ENCODE peak calls at places on chromosome 12, in five cellular contexts. One of them, this sample, is unnamed.

GRCh38 chr12:104285740-104286537 is 17.6 kb upstream of the EID3 start:
- DNase-seq in GM23338: no peak
- DNase-seq in HepG2: no peak
- DNase-seq in neural progenitor cell: no peak
- DNase-seq in endothelial cell of umbilical vein: peak
- DNase-seq in this sample: no peak

GRCh38 chr12:66405395-66405794 is 103.1 kb downstream of the HELB start:
- DNase-seq in GM23338: no peak
- DNase-seq in HepG2: no peak
- DNase-seq in neural progenitor cell: no peak
- DNase-seq in endothelial cell of umbilical vein: peak
- DNase-seq in this sample: peak

GRCh38 chr12:13024151-13024946 is 19.8 kb upstream of the FAM234B start:
- DNase-seq in GM23338: peak
- DNase-seq in HepG2: peak
- DNase-seq in neural progenitor cell: peak
- DNase-seq in endothelial cell of umbilical vein: peak
- DNase-seq in this sample: peak

GRCh38 chr12:51392556-51393237 is 1.5 kb upstream of the GALNT6 start:
- DNase-seq in GM23338: peak
- DNase-seq in HepG2: no peak
- DNase-seq in neural progenitor cell: peak
- DNase-seq in endothelial cell of umbilical vein: peak
- DNase-seq in this sample: peak

GRCh38 chr12:104272938-104273337 is 30.6 kb upstream of the EID3 start:
- DNase-seq in GM23338: no peak
- DNase-seq in HepG2: no peak
- DNase-seq in neural progenitor cell: no peak
- DNase-seq in endothelial cell of umbilical vein: no peak
- DNase-seq in this sample: no peak

GRCh38 chr12:109595321-109595902 is 21.8 kb downstream of the MVK start:
- DNase-seq in GM23338: no peak
- DNase-seq in HepG2: no peak
- DNase-seq in neural progenitor cell: no peak
- DNase-seq in endothelial cell of umbilical vein: no peak
- DNase-seq in this sample: no peak

GRCh38 chr12:52454411-52455201 is 2.7 kb upstream of the KRT6B start:
- DNase-seq in GM23338: peak
- DNase-seq in HepG2: no peak
- DNase-seq in neural progenitor cell: no peak
- DNase-seq in endothelial cell of umbilical vein: no peak
- DNase-seq in this sample: no peak

GRCh38 chr12:83016226-83016835 is 329.6 kb downstream of the TMTC2 start:
- DNase-seq in GM23338: no peak
- DNase-seq in HepG2: peak
- DNase-seq in neural progenitor cell: no peak
- DNase-seq in endothelial cell of umbilical vein: peak
- DNase-seq in this sample: peak

GRCh38 chr12:77402726-77403125 is 337.4 kb upstream of the E2F7 start:
- DNase-seq in GM23338: no peak
- DNase-seq in HepG2: no peak
- DNase-seq in neural progenitor cell: no peak
- DNase-seq in endothelial cell of umbilical vein: peak
- DNase-seq in this sample: peak

GRCh38 chr12:6213969-6214368 is 13.8 kb downstream of the CD9 start:
- DNase-seq in GM23338: no peak
- DNase-seq in HepG2: no peak
- DNase-seq in neural progenitor cell: no peak
- DNase-seq in endothelial cell of umbilical vein: no peak
- DNase-seq in this sample: peak

GRCh38 chr12:91211869-91212268 is 29.3 kb upstream of the DCN start:
- DNase-seq in GM23338: no peak
- DNase-seq in HepG2: no peak
- DNase-seq in neural progenitor cell: no peak
- DNase-seq in endothelial cell of umbilical vein: no peak
- DNase-seq in this sample: no peak

GRCh38 chr12:51774936-51775335 is 73.6 kb downstream of the FIGNL2 start:
- DNase-seq in GM23338: no peak
- DNase-seq in HepG2: no peak
- DNase-seq in neural progenitor cell: no peak
- DNase-seq in endothelial cell of umbilical vein: no peak
- DNase-seq in this sample: no peak

GRCh38 chr12:51910691-51911090 is 3.4 kb downstream of the ACVRL1 start:
- DNase-seq in GM23338: no peak
- DNase-seq in HepG2: no peak
- DNase-seq in neural progenitor cell: no peak
- DNase-seq in endothelial cell of umbilical vein: peak
- DNase-seq in this sample: no peak

GRCh38 chr12:48045965-48046364 is 41.7 kb upstream of the COL2A1 start:
- DNase-seq in GM23338: no peak
- DNase-seq in HepG2: no peak
- DNase-seq in neural progenitor cell: no peak
- DNase-seq in endothelial cell of umbilical vein: no peak
- DNase-seq in this sample: no peak

GRCh38 chr12:48043771-48044170 is 39.5 kb upstream of the COL2A1 start:
- DNase-seq in GM23338: no peak
- DNase-seq in HepG2: no peak
- DNase-seq in neural progenitor cell: no peak
- DNase-seq in endothelial cell of umbilical vein: no peak
- DNase-seq in this sample: no peak

GRCh38 chr12:48041591-48042423 is 37.5 kb upstream of the COL2A1 start:
- DNase-seq in GM23338: no peak
- DNase-seq in HepG2: no peak
- DNase-seq in neural progenitor cell: no peak
- DNase-seq in endothelial cell of umbilical vein: no peak
- DNase-seq in this sample: no peak

GRCh38 chr12:48044396-48044795 is 40.1 kb upstream of the COL2A1 start:
- DNase-seq in GM23338: no peak
- DNase-seq in HepG2: no peak
- DNase-seq in neural progenitor cell: no peak
- DNase-seq in endothelial cell of umbilical vein: no peak
- DNase-seq in this sample: no peak

DNA sequence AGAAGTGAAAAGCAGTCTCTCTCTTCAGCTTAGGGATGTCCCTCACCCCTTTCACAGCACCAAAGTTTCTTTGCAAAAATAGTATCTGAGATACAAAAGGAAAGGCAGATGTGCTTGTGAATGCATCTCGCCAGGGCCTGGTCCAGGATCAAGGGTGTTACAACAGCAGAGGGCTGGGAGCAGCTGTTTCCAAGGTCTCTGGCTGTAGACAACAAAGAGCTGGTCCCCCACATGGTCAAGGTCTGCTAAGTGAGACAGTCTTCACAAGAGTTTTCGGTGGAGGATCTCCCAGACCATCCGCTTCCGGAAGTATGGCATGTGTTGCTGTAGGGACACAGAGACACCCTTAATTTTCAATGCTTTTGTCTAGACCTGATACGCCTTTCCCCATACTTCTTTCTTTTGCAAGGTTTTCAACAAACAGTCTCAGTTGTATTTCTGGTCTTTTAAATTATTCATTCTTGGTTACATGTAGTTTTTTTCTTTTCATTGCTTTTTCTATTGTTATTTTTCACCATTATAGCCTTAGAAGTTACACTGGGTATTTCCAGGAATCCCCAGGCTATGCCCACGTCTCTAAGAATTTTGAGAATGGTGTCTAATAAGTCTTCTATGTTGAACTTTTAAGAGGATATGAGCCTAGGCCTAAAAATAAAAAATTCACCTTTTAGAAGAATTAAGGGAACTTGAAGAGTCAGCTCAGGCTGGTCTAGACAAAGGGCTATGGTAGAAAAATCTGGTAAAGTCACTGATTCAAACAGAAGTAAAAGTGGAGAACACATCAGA is 41.0 kb upstream of the COL2A1 start:
- DNase-seq in GM23338: no peak
- DNase-seq in HepG2: no peak
- DNase-seq in neural progenitor cell: no peak
- DNase-seq in endothelial cell of umbilical vein: no peak
- DNase-seq in this sample: no peak
- H2AFZ ChIP-seq in GM23338: no peak
- H2AFZ ChIP-seq in HepG2: no peak
- H2AFZ ChIP-seq in neural progenitor cell: no peak
- H2AFZ ChIP-seq in endothelial cell of umbilical vein: no peak
- H2AFZ ChIP-seq in this sample: no peak

GRCh38 chr12:132205271-132206092 is 61.2 kb downstream of the NOC4L start:
- DNase-seq in GM23338: no peak
- DNase-seq in HepG2: no peak
- DNase-seq in neural progenitor cell: peak
- DNase-seq in endothelial cell of umbilical vein: no peak
- DNase-seq in this sample: peak
- TF ChIP-seq EZH2 in GM23338: no peak
- TF ChIP-seq EZH2 in HepG2: no peak
- TF ChIP-seq EZH2 in neural progenitor cell: peak
- TF ChIP-seq EZH2 in endothelial cell of umbilical vein: peak
- TF ChIP-seq EZH2 in this sample: no peak

GRCh38 chr12:112682586-112682985 is 109.0 kb upstream of the RPH3A start:
- DNase-seq in GM23338: no peak
- DNase-seq in HepG2: no peak
- DNase-seq in neural progenitor cell: no peak
- DNase-seq in endothelial cell of umbilical vein: no peak
- DNase-seq in this sample: no peak

GRCh38 chr12:112680993-112681392 is 110.6 kb upstream of the RPH3A start:
- DNase-seq in GM23338: no peak
- DNase-seq in HepG2: no peak
- DNase-seq in neural progenitor cell: no peak
- DNase-seq in endothelial cell of umbilical vein: no peak
- DNase-seq in this sample: no peak

GRCh38 chr12:112676526-112676925 is 115.0 kb upstream of the RPH3A start:
- DNase-seq in GM23338: peak
- DNase-seq in HepG2: no peak
- DNase-seq in neural progenitor cell: peak
- DNase-seq in endothelial cell of umbilical vein: no peak
- DNase-seq in this sample: no peak

GRCh38 chr12:112674539-112674938 is 117.0 kb upstream of the RPH3A start:
- DNase-seq in GM23338: no peak
- DNase-seq in HepG2: no peak
- DNase-seq in neural progenitor cell: no peak
- DNase-seq in endothelial cell of umbilical vein: no peak
- DNase-seq in this sample: no peak

DNA sequence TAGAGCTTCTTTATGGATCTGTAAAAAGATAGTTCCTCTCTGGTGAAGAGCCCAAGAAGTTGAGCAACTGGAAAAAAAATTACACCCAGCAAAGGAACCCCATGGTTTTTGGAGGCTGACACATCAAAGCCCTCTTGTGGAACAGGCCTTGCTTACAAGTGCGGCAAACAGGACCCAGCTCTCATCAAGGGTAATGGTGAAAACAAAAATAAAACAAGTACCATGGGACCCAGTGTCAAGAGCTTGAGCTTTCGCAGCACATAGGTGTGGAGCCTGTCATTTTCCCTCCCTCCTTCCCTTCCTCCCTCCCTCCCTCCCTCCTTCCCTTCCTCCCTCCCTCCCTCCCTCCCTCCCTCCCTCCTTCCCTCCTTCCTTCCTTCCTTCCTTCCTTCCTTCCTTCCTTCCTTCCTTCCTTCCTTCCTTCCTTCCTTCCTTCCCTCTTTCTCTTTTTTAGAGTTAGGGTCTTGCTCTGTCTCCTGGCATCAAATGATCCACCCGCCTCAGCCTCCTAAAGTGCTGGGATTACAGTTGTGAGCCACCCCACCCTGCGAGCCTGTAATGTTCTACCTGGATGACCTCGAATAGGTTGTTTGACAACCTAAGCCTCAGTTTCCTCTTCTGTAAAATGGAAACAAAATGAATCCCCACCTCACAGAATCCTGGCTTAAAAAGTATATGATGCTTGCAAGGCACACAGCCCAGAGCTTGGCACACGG is 114.3 kb upstream of the RPH3A start:
- DNase-seq in GM23338: no peak
- DNase-seq in HepG2: no peak
- DNase-seq in neural progenitor cell: no peak
- DNase-seq in endothelial cell of umbilical vein: no peak
- DNase-seq in this sample: no peak
- H2AFZ ChIP-seq in GM23338: no peak
- H2AFZ ChIP-seq in HepG2: no peak
- H2AFZ ChIP-seq in neural progenitor cell: no peak
- H2AFZ ChIP-seq in endothelial cell of umbilical vein: no peak
- H2AFZ ChIP-seq in this sample: no peak

DNA sequence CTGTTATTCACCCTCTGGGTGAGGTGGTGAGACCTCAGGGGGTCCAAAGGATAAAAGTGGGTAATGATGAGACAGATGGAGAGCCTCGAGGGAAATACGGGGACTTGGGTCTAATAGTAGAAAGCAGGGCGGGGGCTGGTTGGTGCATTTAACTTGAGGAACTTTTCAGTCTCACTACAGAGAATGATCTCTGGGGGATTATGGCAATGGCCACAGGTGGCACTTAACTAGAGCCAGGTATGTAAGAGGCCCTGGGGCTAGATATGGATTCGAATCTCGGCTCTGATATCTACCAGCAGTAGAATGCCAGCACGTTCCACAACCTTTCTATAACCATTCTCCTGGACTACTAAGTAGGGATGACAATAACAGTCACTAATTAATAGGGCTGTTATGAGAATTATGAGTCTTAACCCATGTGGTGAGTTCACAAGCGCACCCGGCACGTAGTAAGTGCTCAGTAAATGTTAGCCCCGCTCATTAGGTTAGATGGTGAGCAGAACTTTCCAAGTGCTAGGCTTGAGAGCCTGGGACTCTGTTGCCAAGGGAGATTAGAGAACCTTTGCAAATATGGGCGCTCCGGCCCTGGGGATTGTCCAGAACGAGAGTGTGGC is 893 bp upstream of the PLXNC1 start:
- DNase-seq in GM23338: no peak
- DNase-seq in HepG2: no peak
- DNase-seq in neural progenitor cell: no peak
- DNase-seq in endothelial cell of umbilical vein: no peak
- DNase-seq in this sample: no peak
- TF ChIP-seq EZH2 in GM23338: no peak
- TF ChIP-seq EZH2 in HepG2: no peak
- TF ChIP-seq EZH2 in neural progenitor cell: no peak
- TF ChIP-seq EZH2 in endothelial cell of umbilical vein: no peak
- TF ChIP-seq EZH2 in this sample: no peak